ENCODE peak calls at places on chromosomes 6 and 20, in six cellular contexts. C is tibial artery; T is DMS53; Q is activated effector memory CD4-positive, alpha-beta T cell treated with anti-CD3 and anti-CD28 coated beads, Interleukin-2, amount 50 U/mL, for 16 hours; H is stimulated activated CD4-positive, alpha-beta T cell treated with anti-CD3 and anti-CD28 coated beads, TNF-alpha, amount 100 ng/mL, for 24 hours; W is activated CD8-positive, alpha-beta memory T cell treated with anti-CD3 and anti-CD28 coated beads for 1 hour. N is an unnamed sample.

GRCh38 chr6:150659046-150659763 is 59.5 kb downstream of the PLEKHG1 start:
- DNase-seq in T (no peak), W (no peak), C (no peak), Q (no peak), H (no peak), N (no peak)

GRCh38 chr6:137157601-137158000 is 15.8 kb downstream of the IL22RA2 start:
- DNase-seq in T (no peak), W (no peak), C (no peak), Q (no peak), H (no peak), N (peak)

GRCh38 chr6:140364916-140365315 is 990.5 kb upstream of the CITED2 start:
- DNase-seq in T (no peak), H (no peak), Q (no peak), W (no peak), C (no peak), N (no peak)

GRCh38 chr20:61659652-61660346 is 405.9 kb downstream of the TAF4 start:
- DNase-seq in T (no peak), W (no peak), H (no peak), Q (no peak), C (no peak), N (peak)

GRCh38 chr6:99905209-99906106 is 88.6 kb downstream of the MCHR2 start:
- DNase-seq in W (no peak), T (peak), Q (no peak), C (no peak), H (no peak), N (peak)

GRCh38 chr6:155315516-155315871 is 1.2 kb upstream of the TFB1M start:
- DNase-seq in H (no peak), T (peak), W (no peak), C (no peak), Q (no peak), N (peak)

GRCh38 chr6:94196891-94197290 is 777.5 kb upstream of the EPHA7 start:
- DNase-seq in H (no peak), Q (no peak), C (no peak), W (no peak), T (no peak), N (no peak)

GRCh38 chr20:16444056-16444777 is 129.0 kb downstream of the KIF16B start:
- DNase-seq in C (no peak), Q (no peak), H (no peak), T (no peak), W (no peak), N (no peak)

GRCh38 chr6:47278545-47278944 is 31.2 kb downstream of the TNFRSF21 start:
- DNase-seq in W (no peak), Q (no peak), T (no peak), H (no peak), C (no peak), N (peak)

GRCh38 chr20:47950103-47950502 is 164.8 kb upstream of the SULF2 start:
- DNase-seq in T (no peak), Q (no peak), W (no peak), H (no peak), C (no peak), N (peak)

GRCh38 chr6:3697609-3698008 is 53.9 kb downstream of the PXDC1 start:
- DNase-seq in C (no peak), Q (no peak), H (no peak), T (no peak), W (no peak), N (no peak)

GRCh38 chr6:149114167-149114566 is 203.3 kb upstream of the TAB2 start:
- DNase-seq in C (no peak), H (no peak), W (no peak), Q (no peak), T (no peak), N (no peak)

GRCh38 chr6:17994019-17994418 is 6.6 kb upstream of the KIF13A start:
- DNase-seq in T (no peak), C (no peak), Q (no peak), H (no peak), W (no peak), N (no peak)

GRCh38 chr6:148166339-148166949 is 176.2 kb upstream of the SASH1 start:
- DNase-seq in W (no peak), Q (no peak), H (no peak), C (no peak), T (peak), N (peak)

GRCh38 chr6:37928217-37928616 is 108.7 kb downstream of the ZFAND3 start:
- DNase-seq in W (no peak), Q (no peak), C (no peak), T (no peak), H (no peak), N (no peak)

GRCh38 chr6:8192067-8192466 is 89.7 kb upstream of the EEF1E1 start:
- DNase-seq in H (no peak), C (no peak), Q (no peak), W (no peak), T (no peak), N (peak)

N was measured in NCI-H69.